ENCODE peak calls at places on chromosomes 11 and 22, in eight cellular contexts. One of them, this sample, is unnamed.

GRCh38 chr11:70281114-70281729 is 10.7 kb downstream of the PPFIA1 start:
- DNase-seq in spleen: no peak
- DNase-seq in stomach: no peak
- DNase-seq in A549: no peak
- DNase-seq in endodermal cell: no peak
- DNase-seq in IMR-90: peak
- DNase-seq in fibroblast of the aortic adventitia: peak
- DNase-seq in GM12864: no peak
- DNase-seq in this sample: no peak

GRCh38 chr11:124891390-124891861 is 6.2 kb downstream of the ROBO4 start:
- DNase-seq in spleen: no peak
- DNase-seq in stomach: no peak
- DNase-seq in A549: no peak
- DNase-seq in endodermal cell: peak
- DNase-seq in IMR-90: no peak
- DNase-seq in fibroblast of the aortic adventitia: no peak
- DNase-seq in GM12864: no peak
- DNase-seq in this sample: no peak

GRCh38 chr11:57294225-57295131 is 30.3 kb downstream of the TNKS1BP1 start:
- DNase-seq in spleen: no peak
- DNase-seq in stomach: peak
- DNase-seq in A549: no peak
- DNase-seq in endodermal cell: no peak
- DNase-seq in IMR-90: peak
- DNase-seq in fibroblast of the aortic adventitia: peak
- DNase-seq in GM12864: no peak
- DNase-seq in this sample: no peak

GRCh38 chr11:76859708-76860233 is 947 bp upstream of the ACER3 start:
- DNase-seq in spleen: no peak
- DNase-seq in stomach: no peak
- DNase-seq in A549: no peak
- DNase-seq in endodermal cell: no peak
- DNase-seq in IMR-90: no peak
- DNase-seq in fibroblast of the aortic adventitia: no peak
- DNase-seq in GM12864: no peak
- DNase-seq in this sample: no peak

GRCh38 chr22:26777402-26777801 is 120.0 kb downstream of the MIAT start:
- DNase-seq in spleen: no peak
- DNase-seq in stomach: no peak
- DNase-seq in A549: no peak
- DNase-seq in endodermal cell: peak
- DNase-seq in IMR-90: peak
- DNase-seq in fibroblast of the aortic adventitia: peak
- DNase-seq in GM12864: no peak
- DNase-seq in this sample: no peak

GRCh38 chr11:13423372-13423771 is 39.6 kb downstream of the BTBD10 start:
- DNase-seq in spleen: no peak
- DNase-seq in stomach: no peak
- DNase-seq in A549: no peak
- DNase-seq in endodermal cell: no peak
- DNase-seq in IMR-90: no peak
- DNase-seq in fibroblast of the aortic adventitia: no peak
- DNase-seq in GM12864: no peak
- DNase-seq in this sample: no peak

GRCh38 chr11:121961228-121961860 is 154.7 kb downstream of the BLID start:
- DNase-seq in spleen: no peak
- DNase-seq in stomach: no peak
- DNase-seq in A549: no peak
- DNase-seq in endodermal cell: no peak
- DNase-seq in IMR-90: peak
- DNase-seq in fibroblast of the aortic adventitia: peak
- DNase-seq in GM12864: no peak
- DNase-seq in this sample: no peak

GRCh38 chr22:24444729-24445466 is 17.5 kb downstream of the ADORA2A start:
- DNase-seq in spleen: no peak
- DNase-seq in stomach: no peak
- DNase-seq in A549: no peak
- DNase-seq in endodermal cell: no peak
- DNase-seq in IMR-90: no peak
- DNase-seq in fibroblast of the aortic adventitia: no peak
- DNase-seq in GM12864: no peak
- DNase-seq in this sample: no peak

GRCh38 chr22:25622011-25622410 is 57.5 kb downstream of the GRK3 start:
- DNase-seq in spleen: no peak
- DNase-seq in stomach: no peak
- DNase-seq in A549: no peak
- DNase-seq in endodermal cell: no peak
- DNase-seq in IMR-90: peak
- DNase-seq in fibroblast of the aortic adventitia: peak
- DNase-seq in GM12864: no peak
- DNase-seq in this sample: no peak

GRCh38 chr11:102287963-102288744 is 29.1 kb upstream of the BIRC3 start:
- DNase-seq in spleen: no peak
- DNase-seq in stomach: peak
- DNase-seq in A549: peak
- DNase-seq in endodermal cell: peak
- DNase-seq in IMR-90: peak
- DNase-seq in fibroblast of the aortic adventitia: peak
- DNase-seq in GM12864: peak
- DNase-seq in this sample: peak

GRCh38 chr11:84232511-84232910 is 946.3 kb upstream of the CCDC90B start:
- DNase-seq in spleen: no peak
- DNase-seq in stomach: no peak
- DNase-seq in A549: no peak
- DNase-seq in endodermal cell: no peak
- DNase-seq in IMR-90: no peak
- DNase-seq in fibroblast of the aortic adventitia: no peak
- DNase-seq in GM12864: no peak
- DNase-seq in this sample: no peak

GRCh38 chr11:100557830-100558611 is 129.1 kb upstream of the ARHGAP42 start:
- DNase-seq in spleen: no peak
- DNase-seq in stomach: no peak
- DNase-seq in A549: no peak
- DNase-seq in endodermal cell: no peak
- DNase-seq in IMR-90: peak
- DNase-seq in fibroblast of the aortic adventitia: no peak
- DNase-seq in GM12864: no peak
- DNase-seq in this sample: no peak

GRCh38 chr11:69531071-69531716 is 49.7 kb downstream of the LINC01488 start:
- DNase-seq in spleen: peak
- DNase-seq in stomach: no peak
- DNase-seq in A549: no peak
- DNase-seq in endodermal cell: peak
- DNase-seq in IMR-90: no peak
- DNase-seq in fibroblast of the aortic adventitia: no peak
- DNase-seq in GM12864: no peak
- DNase-seq in this sample: no peak

GRCh38 chr11:72754544-72755155 is 2.4 kb upstream of the ARAP1 start:
- DNase-seq in spleen: no peak
- DNase-seq in stomach: no peak
- DNase-seq in A549: no peak
- DNase-seq in endodermal cell: no peak
- DNase-seq in IMR-90: no peak
- DNase-seq in fibroblast of the aortic adventitia: no peak
- DNase-seq in GM12864: no peak
- DNase-seq in this sample: no peak

GRCh38 chr11:128467041-128467440 is 120.3 kb downstream of the ETS1 start:
- DNase-seq in spleen: no peak
- DNase-seq in stomach: no peak
- DNase-seq in A549: no peak
- DNase-seq in endodermal cell: no peak
- DNase-seq in IMR-90: no peak
- DNase-seq in fibroblast of the aortic adventitia: no peak
- DNase-seq in GM12864: no peak
- DNase-seq in this sample: no peak

GRCh38 chr11:128464878-128465277 is 122.5 kb downstream of the ETS1 start:
- DNase-seq in spleen: no peak
- DNase-seq in stomach: no peak
- DNase-seq in A549: no peak
- DNase-seq in endodermal cell: no peak
- DNase-seq in IMR-90: no peak
- DNase-seq in fibroblast of the aortic adventitia: no peak
- DNase-seq in GM12864: no peak
- DNase-seq in this sample: no peak

GRCh38 chr11:128463975-128464374 is 123.4 kb downstream of the ETS1 start:
- DNase-seq in spleen: no peak
- DNase-seq in stomach: no peak
- DNase-seq in A549: no peak
- DNase-seq in endodermal cell: no peak
- DNase-seq in IMR-90: peak
- DNase-seq in fibroblast of the aortic adventitia: no peak
- DNase-seq in GM12864: no peak
- DNase-seq in this sample: no peak

GRCh38 chr11:128465946-128466688 is 121.2 kb downstream of the ETS1 start:
- DNase-seq in spleen: no peak
- DNase-seq in stomach: no peak
- DNase-seq in A549: no peak
- DNase-seq in endodermal cell: no peak
- DNase-seq in IMR-90: no peak
- DNase-seq in fibroblast of the aortic adventitia: no peak
- DNase-seq in GM12864: no peak
- DNase-seq in this sample: no peak

DNA sequence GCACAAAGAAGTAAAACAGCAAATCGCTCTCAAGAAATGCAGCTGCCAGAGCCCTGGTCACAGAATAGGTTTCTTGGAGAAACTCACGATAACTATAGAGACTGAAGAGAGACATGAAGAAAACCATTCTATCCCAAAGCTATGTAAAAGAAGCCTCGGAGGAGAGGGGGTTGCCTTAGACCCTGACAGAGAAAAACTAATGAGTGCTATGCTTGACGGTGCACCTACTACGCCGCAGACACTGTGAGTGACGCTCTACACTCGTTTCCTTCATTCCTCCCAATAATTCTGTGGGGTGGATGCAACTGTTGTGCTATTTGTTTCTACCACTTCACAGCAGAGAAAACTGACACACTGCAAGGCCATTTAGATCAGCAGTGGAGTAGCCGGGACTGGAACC is 121.8 kb downstream of the ETS1 start:
- DNase-seq in spleen: no peak
- DNase-seq in stomach: no peak
- DNase-seq in A549: no peak
- DNase-seq in endodermal cell: no peak
- DNase-seq in IMR-90: no peak
- DNase-seq in fibroblast of the aortic adventitia: no peak
- DNase-seq in GM12864: no peak
- DNase-seq in this sample: no peak
- H3K4me3 ChIP-seq in spleen: no peak
- H3K4me3 ChIP-seq in stomach: no peak
- H3K4me3 ChIP-seq in A549: no peak
- H3K4me3 ChIP-seq in endodermal cell: no peak
- H3K4me3 ChIP-seq in IMR-90: no peak
- H3K4me3 ChIP-seq in fibroblast of the aortic adventitia: no peak
- H3K4me3 ChIP-seq in GM12864: no peak
- H3K4me3 ChIP-seq in this sample: no peak

DNA sequence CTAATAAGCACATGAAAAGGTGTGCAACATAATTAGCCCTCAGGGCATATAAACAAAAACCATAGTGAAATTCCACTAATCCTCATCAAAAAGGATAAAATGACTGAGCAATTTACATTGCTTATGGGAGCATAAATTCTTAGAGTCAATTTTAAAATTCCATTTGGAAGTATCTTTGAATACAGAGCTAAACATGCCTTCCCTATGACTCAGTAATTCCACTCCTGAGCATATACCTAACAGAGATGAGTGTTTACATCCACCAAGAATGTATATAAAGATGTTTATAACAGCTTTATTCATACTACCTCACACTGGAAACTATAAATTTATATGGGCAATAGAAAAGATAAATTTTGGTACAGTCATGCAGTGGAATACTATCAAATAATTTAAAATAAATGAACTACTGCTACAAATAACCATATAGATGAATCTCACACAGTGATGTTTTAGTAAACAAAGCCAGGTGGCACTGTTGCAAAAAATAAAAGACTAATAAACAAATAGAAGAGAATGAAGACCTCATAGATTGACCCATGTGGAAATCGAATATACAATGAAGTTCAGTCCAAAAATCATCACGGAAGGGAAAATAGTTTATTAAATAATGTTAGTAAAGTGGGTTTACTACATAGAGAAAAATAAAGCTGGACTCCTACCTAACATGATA is 8.2 kb upstream of the OR2D2 start:
- DNase-seq in spleen: no peak
- DNase-seq in stomach: no peak
- DNase-seq in A549: no peak
- DNase-seq in endodermal cell: no peak
- DNase-seq in IMR-90: peak
- DNase-seq in fibroblast of the aortic adventitia: no peak
- DNase-seq in GM12864: no peak
- DNase-seq in this sample: no peak
- TF ChIP-seq CTCF in spleen: no peak
- TF ChIP-seq CTCF in stomach: no peak
- TF ChIP-seq CTCF in A549: no peak
- TF ChIP-seq CTCF in endodermal cell: peak
- TF ChIP-seq CTCF in IMR-90: no peak
- TF ChIP-seq CTCF in fibroblast of the aortic adventitia: no peak
- TF ChIP-seq CTCF in GM12864: peak
- TF ChIP-seq CTCF in this sample: no peak

GRCh38 chr11:62127426-62127825 is 3.6 kb downstream of the INCENP start:
- DNase-seq in spleen: no peak
- DNase-seq in stomach: no peak
- DNase-seq in A549: no peak
- DNase-seq in endodermal cell: no peak
- DNase-seq in IMR-90: no peak
- DNase-seq in fibroblast of the aortic adventitia: no peak
- DNase-seq in GM12864: no peak
- DNase-seq in this sample: no peak

GRCh38 chr11:62123669-62124185 is at the start of gene INCENP:
- DNase-seq in spleen: peak
- DNase-seq in stomach: peak
- DNase-seq in A549: peak
- DNase-seq in endodermal cell: peak
- DNase-seq in IMR-90: peak
- DNase-seq in fibroblast of the aortic adventitia: peak
- DNase-seq in GM12864: peak
- DNase-seq in this sample: peak

GRCh38 chr11:62125881-62126280 is 2.1 kb downstream of the INCENP start:
- DNase-seq in spleen: no peak
- DNase-seq in stomach: no peak
- DNase-seq in A549: no peak
- DNase-seq in endodermal cell: no peak
- DNase-seq in IMR-90: no peak
- DNase-seq in fibroblast of the aortic adventitia: no peak
- DNase-seq in GM12864: no peak
- DNase-seq in this sample: no peak

GRCh38 chr11:62124186-62125113 is 639 bp downstream of the INCENP start:
- DNase-seq in spleen: no peak
- DNase-seq in stomach: no peak
- DNase-seq in A549: peak
- DNase-seq in endodermal cell: peak
- DNase-seq in IMR-90: peak
- DNase-seq in fibroblast of the aortic adventitia: no peak
- DNase-seq in GM12864: no peak
- DNase-seq in this sample: no peak

GRCh38 chr11:62125316-62125715 is 1.5 kb downstream of the INCENP start:
- DNase-seq in spleen: no peak
- DNase-seq in stomach: no peak
- DNase-seq in A549: no peak
- DNase-seq in endodermal cell: no peak
- DNase-seq in IMR-90: no peak
- DNase-seq in fibroblast of the aortic adventitia: no peak
- DNase-seq in GM12864: no peak
- DNase-seq in this sample: no peak
- H3K4me3 ChIP-seq in spleen: no peak
- H3K4me3 ChIP-seq in stomach: no peak
- H3K4me3 ChIP-seq in A549: peak
- H3K4me3 ChIP-seq in endodermal cell: peak
- H3K4me3 ChIP-seq in IMR-90: no peak
- H3K4me3 ChIP-seq in fibroblast of the aortic adventitia: peak
- H3K4me3 ChIP-seq in GM12864: peak
- H3K4me3 ChIP-seq in this sample: peak

GRCh38 chr11:92152245-92152644 is 72.4 kb upstream of the FAT3 start:
- DNase-seq in spleen: no peak
- DNase-seq in stomach: no peak
- DNase-seq in A549: no peak
- DNase-seq in endodermal cell: peak
- DNase-seq in IMR-90: no peak
- DNase-seq in fibroblast of the aortic adventitia: no peak
- DNase-seq in GM12864: no peak
- DNase-seq in this sample: no peak
- TF ChIP-seq CTCF in spleen: no peak
- TF ChIP-seq CTCF in stomach: no peak
- TF ChIP-seq CTCF in A549: no peak
- TF ChIP-seq CTCF in endodermal cell: peak
- TF ChIP-seq CTCF in IMR-90: no peak
- TF ChIP-seq CTCF in fibroblast of the aortic adventitia: no peak
- TF ChIP-seq CTCF in GM12864: no peak
- TF ChIP-seq CTCF in this sample: no peak

This sample was measured in AG09309.